ENCODE peak calls at places on chromosomes 1 and 21, in four cellular contexts. One of them, this sample, is unnamed.

GRCh38 chr21:14120091-14120734 is 90.5 kb downstream of the LIPI start:
- DNase-seq in cardiac muscle cell: no peak
- DNase-seq in ovary: no peak
- DNase-seq in kidney: no peak
- DNase-seq in this sample: no peak

GRCh38 chr1:8374812-8375211 is 56.9 kb downstream of the SLC45A1 start:
- DNase-seq in kidney: no peak
- DNase-seq in ovary: no peak
- DNase-seq in cardiac muscle cell: peak; percentile 57
- DNase-seq in this sample: no peak

GRCh38 chr1:165911609-165912281 is 84.3 kb downstream of the UCK2 start:
- DNase-seq in cardiac muscle cell: no peak
- DNase-seq in ovary: no peak
- DNase-seq in kidney: no peak
- DNase-seq in this sample: no peak

GRCh38 chr1:32933742-32934322 is 30.8 kb downstream of the RNF19B start:
- DNase-seq in cardiac muscle cell: peak; percentile 66
- DNase-seq in ovary: no peak
- DNase-seq in kidney: no peak
- DNase-seq in this sample: no peak

GRCh38 chr1:15833069-15833679 is 14.3 kb upstream of the SPEN start:
- DNase-seq in ovary: peak; percentile 72
- DNase-seq in cardiac muscle cell: no peak
- DNase-seq in kidney: peak; percentile 87
- DNase-seq in this sample: peak; percentile 86

GRCh38 chr1:155127105-155127671 is 488 bp upstream of the EFNA1 start:
- DNase-seq in ovary: peak; percentile 61
- DNase-seq in cardiac muscle cell: peak; percentile 82
- DNase-seq in kidney: peak; percentile 93
- DNase-seq in this sample: peak; percentile 79

GRCh38 chr1:225454733-225455132 is 26.9 kb upstream of the LBR start:
- DNase-seq in kidney: peak; percentile 63
- DNase-seq in cardiac muscle cell: peak; percentile 69
- DNase-seq in ovary: no peak
- DNase-seq in this sample: no peak

GRCh38 chr1:77271851-77272250 is 10.0 kb upstream of the AK5 start:
- DNase-seq in ovary: no peak
- DNase-seq in cardiac muscle cell: peak; percentile 51
- DNase-seq in kidney: no peak
- DNase-seq in this sample: no peak

GRCh38 chr1:210143465-210144062 is 89.0 kb upstream of the SERTAD4 start:
- DNase-seq in ovary: peak; percentile 78
- DNase-seq in cardiac muscle cell: peak; percentile 82
- DNase-seq in kidney: peak; percentile 75
- DNase-seq in this sample: no peak

GRCh38 chr21:44441581-44442265 is 13.6 kb upstream of the LRRC3 start:
- DNase-seq in cardiac muscle cell: no peak
- DNase-seq in ovary: peak; percentile 21
- DNase-seq in kidney: peak; percentile 68
- DNase-seq in this sample: peak; percentile 54

GRCh38 chr1:169508432-169509338 is 22.9 kb upstream of the SLC19A2 start:
- DNase-seq in ovary: no peak
- DNase-seq in kidney: no peak
- DNase-seq in cardiac muscle cell: no peak
- DNase-seq in this sample: no peak

GRCh38 chr1:182723195-182723594 is 38.8 kb upstream of the RGS8 start:
- DNase-seq in cardiac muscle cell: peak; percentile 3
- DNase-seq in kidney: peak; percentile 69
- DNase-seq in ovary: no peak
- DNase-seq in this sample: no peak

GRCh38 chr1:236311040-236311439 is 29.3 kb upstream of the ERO1B start:
- DNase-seq in cardiac muscle cell: no peak
- DNase-seq in kidney: no peak
- DNase-seq in ovary: no peak
- DNase-seq in this sample: no peak

GRCh38 chr1:236465231-236465958 is 58.4 kb upstream of the LGALS8 start:
- DNase-seq in cardiac muscle cell: no peak
- DNase-seq in kidney: no peak
- DNase-seq in ovary: no peak
- DNase-seq in this sample: no peak

GRCh38 chr1:1614204-1614953 is 921 bp upstream of the MIB2 start:
- DNase-seq in ovary: peak; percentile 73
- DNase-seq in kidney: peak; percentile 72
- DNase-seq in cardiac muscle cell: peak; percentile 93
- DNase-seq in this sample: peak; percentile 82

GRCh38 chr1:37037675-37038074 is 3.4 kb upstream of the GRIK3 start:
- DNase-seq in cardiac muscle cell: no peak
- DNase-seq in kidney: no peak
- DNase-seq in ovary: no peak
- DNase-seq in this sample: no peak

GRCh38 chr1:108199231-108199657 is 899 bp downstream of the SLC25A24 start:
- DNase-seq in cardiac muscle cell: peak; percentile 49
- DNase-seq in kidney: no peak
- DNase-seq in ovary: no peak
- DNase-seq in this sample: no peak

GRCh38 chr1:33169290-33170055 is 12.4 kb downstream of the TRIM62 start:
- DNase-seq in kidney: no peak
- DNase-seq in ovary: no peak
- DNase-seq in cardiac muscle cell: peak; percentile 43
- DNase-seq in this sample: no peak

GRCh38 chr1:39405358-39405757 is 86.1 kb upstream of the BMP8A start:
- DNase-seq in ovary: no peak
- DNase-seq in cardiac muscle cell: peak; percentile 24
- DNase-seq in kidney: no peak
- DNase-seq in this sample: no peak

GRCh38 chr1:47726496-47726855 is 270.7 kb downstream of the TRABD2B start:
- DNase-seq in cardiac muscle cell: no peak
- DNase-seq in kidney: no peak
- DNase-seq in ovary: no peak
- DNase-seq in this sample: no peak

GRCh38 chr1:7447736-7448135 is 323.4 kb upstream of the VAMP3 start:
- DNase-seq in ovary: no peak
- DNase-seq in cardiac muscle cell: no peak
- DNase-seq in kidney: no peak
- DNase-seq in this sample: no peak

GRCh38 chr1:85275701-85276289 is 637 bp downstream of the BCL10 start:
- DNase-seq in kidney: no peak
- DNase-seq in cardiac muscle cell: no peak
- DNase-seq in ovary: no peak
- DNase-seq in this sample: no peak

GRCh38 chr21:36504067-36505058 is 24.4 kb upstream of the CLDN14 start:
- DNase-seq in kidney: no peak
- DNase-seq in ovary: no peak
- DNase-seq in cardiac muscle cell: peak; percentile 68
- DNase-seq in this sample: no peak

GRCh38 chr1:24386241-24386640 is 27.3 kb downstream of the STPG1 start:
- DNase-seq in kidney: no peak
- DNase-seq in cardiac muscle cell: peak; percentile 17
- DNase-seq in ovary: no peak
- DNase-seq in this sample: no peak

GRCh38 chr1:201450721-201451291 is 18.2 kb downstream of the PHLDA3 start:
- DNase-seq in cardiac muscle cell: peak; percentile 95
- DNase-seq in ovary: peak; percentile 84
- DNase-seq in kidney: peak; percentile 80
- DNase-seq in this sample: no peak

GRCh38 chr1:16275591-16275990 is 38.6 kb upstream of the CPLANE2 start:
- DNase-seq in ovary: no peak
- DNase-seq in cardiac muscle cell: no peak
- DNase-seq in kidney: no peak
- DNase-seq in this sample: no peak

GRCh38 chr1:245666412-245666811 is 511.6 kb downstream of the KIF26B start:
- DNase-seq in ovary: no peak
- DNase-seq in cardiac muscle cell: no peak
- DNase-seq in kidney: no peak
- DNase-seq in this sample: no peak

GRCh38 chr21:18228060-18228739 is 16.4 kb upstream of the CHODL start:
- DNase-seq in kidney: no peak
- DNase-seq in ovary: no peak
- DNase-seq in cardiac muscle cell: no peak
- DNase-seq in this sample: no peak

GRCh38 chr1:161131721-161132409 is 602 bp downstream of the DEDD start:
- DNase-seq in ovary: no peak
- DNase-seq in kidney: no peak
- DNase-seq in cardiac muscle cell: no peak
- DNase-seq in this sample: peak; percentile 42

GRCh38 chr1:173202430-173203145 is 4.5 kb downstream of the TNFSF4 start:
- DNase-seq in kidney: no peak
- DNase-seq in cardiac muscle cell: peak; percentile 90
- DNase-seq in ovary: no peak
- DNase-seq in this sample: no peak

GRCh38 chr1:27296773-27297214 is 25.2 kb upstream of the TMEM222 start:
- DNase-seq in kidney: peak; percentile 86
- DNase-seq in cardiac muscle cell: peak; percentile 65
- DNase-seq in ovary: peak; percentile 83
- DNase-seq in this sample: peak; percentile 90

GRCh38 chr1:89942825-89943658 is 51.9 kb upstream of the ZNF326 start:
- DNase-seq in cardiac muscle cell: no peak
- DNase-seq in kidney: no peak
- DNase-seq in ovary: no peak
- DNase-seq in this sample: no peak

GRCh38 chr1:226994357-226995063 is 54.4 kb downstream of the COQ8A start:
- DNase-seq in ovary: no peak
- DNase-seq in cardiac muscle cell: no peak
- DNase-seq in kidney: no peak
- DNase-seq in this sample: peak; percentile 43

DNA sequence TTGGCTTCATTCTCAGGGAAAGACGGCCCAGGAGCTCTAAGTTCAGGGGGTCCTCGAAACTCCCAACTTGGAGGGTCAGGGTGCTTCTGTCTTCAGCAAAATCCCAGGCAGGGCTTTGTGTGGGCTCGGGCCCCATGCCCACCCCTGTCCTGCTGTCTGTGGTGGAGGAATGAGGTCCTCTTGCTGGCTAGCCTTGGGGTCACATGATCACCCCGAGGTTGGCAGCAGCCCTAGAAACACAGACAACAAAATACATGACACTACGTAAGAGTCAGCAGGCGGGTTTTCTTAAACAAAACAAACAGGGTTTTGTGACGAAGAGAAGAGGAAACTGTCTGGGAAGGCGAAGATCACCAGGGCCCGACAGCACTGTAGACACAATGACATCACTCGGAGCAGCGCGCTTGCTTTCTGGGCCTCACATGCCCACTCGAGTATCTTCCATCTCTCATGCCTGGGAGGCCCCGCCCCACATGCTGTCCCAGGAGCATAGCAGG is 94.9 kb downstream of the SIK1 start:
- DNase-seq in ovary: peak; percentile 88
- DNase-seq in kidney: peak; percentile 78
- DNase-seq in cardiac muscle cell: peak; percentile 93
- DNase-seq in this sample: no peak
- H3K4me1 ChIP-seq in ovary: peaks cover 19% of the 10 kb centered on the region
- H3K4me1 ChIP-seq in kidney: peaks cover 18% of the 10 kb centered on the region
- H3K4me1 ChIP-seq in cardiac muscle cell: peaks cover 38% of the 10 kb centered on the region
- H3K4me1 ChIP-seq in this sample: peaks cover 4% of the 10 kb centered on the region

GRCh38 chr1:18947570-18947969 is 8.9 kb downstream of the IFFO2 start:
- DNase-seq in kidney: peak; percentile 46
- DNase-seq in cardiac muscle cell: no peak
- DNase-seq in ovary: no peak
- DNase-seq in this sample: no peak

GRCh38 chr1:18948048-18948912 is 8.2 kb downstream of the IFFO2 start:
- DNase-seq in ovary: no peak
- DNase-seq in cardiac muscle cell: peak; percentile 36
- DNase-seq in kidney: peak; percentile 61
- DNase-seq in this sample: peak; percentile 89

GRCh38 chr1:18944810-18945209 is 11.7 kb downstream of the IFFO2 start:
- DNase-seq in kidney: peak; percentile 46
- DNase-seq in cardiac muscle cell: no peak
- DNase-seq in ovary: no peak
- DNase-seq in this sample: no peak

GRCh38 chr1:18945401-18945849 is 11.1 kb downstream of the IFFO2 start:
- DNase-seq in ovary: no peak
- DNase-seq in cardiac muscle cell: peak; percentile 82
- DNase-seq in kidney: peak; percentile 93
- DNase-seq in this sample: no peak

DNA sequence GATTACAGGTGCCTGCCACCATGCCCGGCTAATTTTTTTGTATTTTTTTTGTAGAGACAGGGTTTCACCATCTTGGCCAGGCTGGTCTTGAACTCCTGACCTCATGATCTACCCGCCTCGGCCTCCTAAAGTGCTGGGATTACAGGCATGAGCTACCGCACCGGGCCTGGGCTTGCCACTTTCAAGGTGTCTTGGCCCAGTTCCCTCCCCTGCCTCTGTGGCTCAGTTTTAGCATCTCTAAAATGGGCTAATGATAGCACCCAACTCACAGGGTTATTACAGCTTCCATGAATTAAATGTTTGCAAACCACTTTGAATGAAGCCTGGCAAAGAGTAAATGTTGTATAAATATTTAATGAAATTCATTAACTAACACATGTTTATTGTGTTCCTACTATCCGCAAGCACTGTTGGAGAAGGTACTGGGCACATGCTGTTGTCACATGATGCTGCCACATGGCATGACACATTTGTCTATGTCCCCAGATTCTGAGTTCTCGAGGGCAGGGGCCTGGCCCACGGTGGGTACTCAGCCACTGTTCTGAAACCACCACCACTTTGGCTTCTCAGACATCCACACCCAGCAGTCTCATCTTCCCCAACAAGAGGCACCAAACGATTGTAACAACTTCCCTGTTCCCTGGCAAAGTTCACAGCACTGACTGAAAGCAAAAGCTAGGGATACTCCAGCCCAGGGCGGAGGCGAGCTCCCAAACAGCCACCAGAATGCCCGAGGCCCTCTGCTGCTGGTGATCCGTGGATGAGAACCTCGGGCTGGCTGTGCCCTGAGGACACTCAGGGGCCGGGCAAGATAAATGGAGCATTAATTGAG is 9.7 kb downstream of the IFFO2 start:
- DNase-seq in ovary: no peak
- DNase-seq in kidney: peak; percentile 61
- DNase-seq in cardiac muscle cell: no peak
- DNase-seq in this sample: no peak
- H3K4me1 ChIP-seq in ovary: peaks cover 7% of the 10 kb centered on the region
- H3K4me1 ChIP-seq in kidney: peaks cover 55% of the 10 kb centered on the region
- H3K4me1 ChIP-seq in cardiac muscle cell: peaks cover 41% of the 10 kb centered on the region
- H3K4me1 ChIP-seq in this sample: peaks cover 69% of the 10 kb centered on the region

GRCh38 chr21:15627011-15627410 is 102.8 kb upstream of the USP25 start:
- DNase-seq in kidney: no peak
- DNase-seq in cardiac muscle cell: no peak
- DNase-seq in ovary: no peak
- DNase-seq in this sample: no peak
- H3K4me1 ChIP-seq in kidney: no peaks in the 10 kb centered on the region
- H3K4me1 ChIP-seq in cardiac muscle cell: peaks cover 22% of the 10 kb centered on the region
- H3K4me1 ChIP-seq in ovary: no peaks in the 10 kb centered on the region
- H3K4me1 ChIP-seq in this sample: no peaks in the 10 kb centered on the region

GRCh38 chr1:61100578-61100977 is 18.2 kb downstream of the NFIA start:
- DNase-seq in cardiac muscle cell: no peak
- DNase-seq in kidney: no peak
- DNase-seq in ovary: no peak
- DNase-seq in this sample: no peak
- H3K4me1 ChIP-seq in cardiac muscle cell: no peaks in the 10 kb centered on the region
- H3K4me1 ChIP-seq in kidney: peaks cover 4% of the 10 kb centered on the region
- H3K4me1 ChIP-seq in ovary: no peaks in the 10 kb centered on the region
- H3K4me1 ChIP-seq in this sample: no peaks in the 10 kb centered on the region